ENCODE peak calls at places on chromosomes 5 and 9, in seven cellular contexts. O is kidney, Q is HFFc6, Y is adipocyte, J is left ventricle myocardium inferior, H is IMR-90, B is D721Med. A is an unnamed sample.

GRCh38 chr5:10902145-10902544 is 141.1 kb upstream of the DAP start:
- DNase-seq in O (no peak), Q (peak), Y (peak), J (no peak), H (peak), B (no peak), A (peak)

GRCh38 chr9:87676976-87677775 is 48.7 kb upstream of the CTSL start:
- DNase-seq in O (no peak), Q (no peak), Y (peak), J (peak), H (peak), B (no peak), A (peak)

GRCh38 chr5:77876862-77877502 is 100.8 kb upstream of the TBCA start:
- DNase-seq in O (no peak), Q (no peak), Y (peak), J (no peak), H (peak), B (no peak), A (no peak)

GRCh38 chr5:117623042-117623815 is 1048.6 kb upstream of the SEMA6A start:
- DNase-seq in O (no peak), Q (no peak), Y (peak), J (no peak), H (peak), B (no peak), A (peak)

GRCh38 chr9:116100711-116101111 is 52.9 kb upstream of the PAPPA start:
- DNase-seq in O (no peak), Q (peak), Y (no peak), J (no peak), H (peak), B (no peak), A (peak)

GRCh38 chr5:167861134-167861930 is 430.1 kb upstream of the WWC1 start:
- DNase-seq in O (no peak), Q (no peak), Y (peak), J (no peak), H (no peak), B (no peak), A (peak)

GRCh38 chr5:69217732-69218568 is 16.7 kb upstream of the CDK7 start:
- DNase-seq in O (peak), Q (peak), Y (peak), J (peak), H (peak), B (peak), A (peak)

GRCh38 chr5:139639619-139640431 is 8.3 kb upstream of the CXXC5 start:
- DNase-seq in O (peak), Q (no peak), Y (no peak), J (no peak), H (peak), B (no peak), A (peak)

GRCh38 chr5:136622737-136623136 is 257.4 kb upstream of the TRPC7 start:
- DNase-seq in O (no peak), Q (no peak), Y (no peak), J (no peak), H (no peak), B (no peak), A (peak)

GRCh38 chr5:56527174-56527573 is 288.2 kb upstream of the MAP3K1 start:
- DNase-seq in O (peak), Q (no peak), Y (no peak), J (no peak), H (no peak), B (no peak), A (no peak)

GRCh38 chr5:94072116-94072515 is 330.7 kb upstream of the POU5F2 start:
- DNase-seq in O (no peak), Q (no peak), Y (peak), J (no peak), H (peak), B (no peak), A (peak)

GRCh38 chr9:1051286-1052118 is 1.3 kb downstream of the DMRT2 start:
- DNase-seq in O (peak), Q (no peak), Y (no peak), J (peak), H (no peak), B (no peak), A (no peak)

GRCh38 chr9:93701494-93702218 is 125.3 kb downstream of the PHF2 start:
- DNase-seq in O (no peak), Q (no peak), Y (no peak), J (no peak), H (no peak), B (no peak), A (no peak)

GRCh38 chr9:116928884-116929283 is 241.8 kb downstream of the TRIM32 start:
- DNase-seq in O (no peak), Q (no peak), Y (no peak), J (no peak), H (no peak), B (no peak), A (no peak)